ENCODE peak calls at places on chromosomes 11 and 22, in four cellular contexts. S, X, R and T are unnamed samples.

GRCh38 chr22:23256986-23257888 is 76.9 kb downstream of the BCR start:
- DNase-seq in S (no peak), X (peak), R (no peak), T (no peak)

GRCh38 chr11:88402784-88403183 is 65.2 kb upstream of the CTSC start:
- DNase-seq in S (no peak), X (no peak), R (no peak), T (no peak)

GRCh38 chr11:76166314-76166713 is 40.0 kb downstream of the WNT11 start:
- DNase-seq in S (no peak), X (no peak), R (no peak), T (no peak)

GRCh38 chr11:86952933-86953637 is 2.1 kb downstream of the FZD4 start:
- DNase-seq in S (no peak), X (no peak), R (no peak), T (no peak)

GRCh38 chr11:105399505-105399904 is 210.4 kb upstream of the GRIA4 start:
- DNase-seq in S (no peak), X (no peak), R (no peak), T (no peak)

GRCh38 chr11:103499710-103500340 is 390.6 kb downstream of the DYNC2H1 start:
- DNase-seq in S (no peak), X (no peak), R (no peak), T (no peak)

GRCh38 chr22:43136255-43136654 is 6.9 kb downstream of the MCAT start:
- DNase-seq in S (peak), X (no peak), R (peak), T (peak)

GRCh38 chr11:9726313-9727022 is 62.6 kb downstream of the SWAP70 start:
- DNase-seq in S (no peak), X (no peak), R (no peak), T (no peak)

GRCh38 chr22:49643466-49643865 is 184.2 kb downstream of the BRD1 start:
- DNase-seq in S (no peak), X (no peak), R (no peak), T (no peak)

GRCh38 chr22:31578171-31578570 is 81.8 kb downstream of the SFI1 start:
- DNase-seq in S (no peak), X (no peak), R (no peak), T (no peak)

GRCh38 chr11:2463766-2464277 is 19.0 kb downstream of the KCNQ1 start:
- DNase-seq in S (no peak), X (no peak), R (no peak), T (no peak)

GRCh38 chr11:102914238-102915043 is 39.7 kb upstream of the MMP12 start:
- DNase-seq in S (no peak), X (no peak), R (peak), T (peak)

GRCh38 chr11:66686801-66687750 is 9.4 kb upstream of the RBM4B start:
- DNase-seq in S (no peak), X (no peak), R (no peak), T (no peak)

GRCh38 chr11:62540804-62541671 is 5.6 kb downstream of the AHNAK start:
- DNase-seq in S (no peak), X (no peak), R (no peak), T (no peak)

GRCh38 chr22:38824587-38824986 is 19.2 kb downstream of the NPTXR start:
- DNase-seq in S (peak), X (no peak), R (peak), T (peak)

GRCh38 chr22:22076361-22076760 is 93.8 kb upstream of the TOP3B start:
- DNase-seq in S (no peak), X (no peak), R (no peak), T (no peak)

GRCh38 chr11:64292458-64293254 is 1.6 kb downstream of the KCNK4 start:
- DNase-seq in S (no peak), X (no peak), R (no peak), T (no peak)

GRCh38 chr11:20258496-20258895 is 98.2 kb upstream of the DBX1 start:
- DNase-seq in S (no peak), X (no peak), R (no peak), T (no peak)

GRCh38 chr11:10382518-10382917 is 72.5 kb upstream of the AMPD3 start:
- DNase-seq in S (no peak), X (no peak), R (peak), T (peak)

GRCh38 chr22:20033045-20033706 is 12.3 kb downstream of the TANGO2 start:
- DNase-seq in S (no peak), X (no peak), R (no peak), T (no peak)

GRCh38 chr11:829116-829945 is 1.6 kb downstream of the CRACR2B start:
- DNase-seq in S (no peak), X (no peak), R (peak), T (peak)

GRCh38 chr11:10659339-10660216 is 34.0 kb downstream of the IRAG1 start:
- DNase-seq in S (no peak), X (peak), R (peak), T (no peak)

GRCh38 chr22:48492371-48493320 is 1335.0 kb downstream of the BRD1 start:
- DNase-seq in S (no peak), X (no peak), R (peak), T (peak)

GRCh38 chr11:64751136-64751535 is 7.2 kb upstream of the RASGRP2 start:
- DNase-seq in S (no peak), X (no peak), R (no peak), T (no peak)

GRCh38 chr11:117316197-117316961 is at the start of gene BACE1:
- DNase-seq in S (peak), X (peak), R (peak), T (peak)

GRCh38 chr22:49305966-49306631 is 521.6 kb downstream of the BRD1 start:
- DNase-seq in S (no peak), X (no peak), R (no peak), T (peak)

GRCh38 chr11:115184901-115185300 is 319.3 kb downstream of the CADM1 start:
- DNase-seq in S (no peak), X (no peak), R (no peak), T (no peak)

GRCh38 chr11:12298610-12299009 is 78.8 kb upstream of the PARVA start:
- DNase-seq in S (no peak), X (no peak), R (no peak), T (no peak)

GRCh38 chr11:72380132-72380503 is 54.2 kb downstream of the CLPB start:
- DNase-seq in S (no peak), X (no peak), R (no peak), T (no peak)

GRCh38 chr11:33067294-33067693 is 27.9 kb downstream of the TCP11L1 start:
- DNase-seq in S (no peak), X (no peak), R (no peak), T (no peak)

GRCh38 chr22:29443452-29443851 is 5.1 kb downstream of the RFPL1 start:
- DNase-seq in S (no peak), X (no peak), R (no peak), T (no peak)

GRCh38 chr11:114036156-114036811 is 23.2 kb upstream of the ZBTB16 start:
- DNase-seq in S (peak), X (no peak), R (peak), T (peak)

GRCh38 chr11:117819096-117820040 is 5.2 kb downstream of the FXYD2 start:
- DNase-seq in S (no peak), X (no peak), R (peak), T (peak)

GRCh38 chr11:94791216-94791889 is 23.2 kb downstream of the AMOTL1 start:
- DNase-seq in S (no peak), X (no peak), R (no peak), T (no peak)

GRCh38 chr11:102367364-102367763 is 20.4 kb downstream of the BIRC2 start:
- DNase-seq in S (no peak), X (no peak), R (no peak), T (no peak)

GRCh38 chr22:32579533-32580220 is 105.1 kb downstream of the FBXO7 start:
- DNase-seq in S (no peak), X (no peak), R (no peak), T (no peak)

GRCh38 chr22:24219750-24220149 is 25.1 kb downstream of the GGT5 start:
- DNase-seq in S (no peak), X (no peak), R (no peak), T (no peak)

GRCh38 chr11:123351375-123351774 is 78.7 kb upstream of the GRAMD1B start:
- DNase-seq in S (no peak), X (no peak), R (peak), T (peak)